ENCODE peak calls at places on chromosome 14, in four cellular contexts. K, Y, M and L are unnamed samples.

GRCh38 chr14:50741571-50741970 is 73.5 kb upstream of the SAV1 start:
- DNase-seq in M (no peak), K (no peak), Y (no peak), L (no peak)

GRCh38 chr14:68546839-68547238 is 246.0 kb downstream of the ZFP36L1 start:
- DNase-seq in Y (no peak), K (no peak), M (no peak), L (no peak)

GRCh38 chr14:56172571-56172971 is 54.4 kb downstream of the PELI2 start:
- DNase-seq in M (no peak), Y (no peak), K (no peak), L (no peak)

GRCh38 chr14:103380719-103381377 is 4.4 kb upstream of the MARK3 start:
- DNase-seq in M (no peak), Y (no peak), K (no peak), L (no peak)

GRCh38 chr14:55745906-55746305 is 165.9 kb downstream of the KTN1 start:
- DNase-seq in K (no peak), Y (no peak), M (no peak), L (no peak)

GRCh38 chr14:76090611-76091010 is 61.1 kb upstream of the GPATCH2L start:
- DNase-seq in M (no peak), K (no peak), Y (no peak), L (no peak)

GRCh38 chr14:105089746-105090492 is 24.7 kb upstream of the GPR132 start:
- DNase-seq in Y (no peak), K (peak), M (no peak), L (no peak)

GRCh38 chr14:33175951-33176350 is 237.3 kb downstream of the NPAS3 start:
- DNase-seq in Y (no peak), K (no peak), M (no peak), L (no peak)

GRCh38 chr14:106844608-106845285 is 1318.4 kb downstream of the TMEM121 start:
- DNase-seq in Y (no peak), M (peak), K (no peak), L (no peak)

GRCh38 chr14:63130531-63130930 is 73.7 kb upstream of the RHOJ start:
- DNase-seq in M (no peak), K (no peak), Y (no peak), L (no peak)

GRCh38 chr14:106094654-106095189 is 568.3 kb downstream of the TMEM121 start:
- DNase-seq in K (no peak), Y (no peak), M (no peak), L (no peak)

GRCh38 chr14:35386673-35387125 is 17.9 kb downstream of the NFKBIA start:
- DNase-seq in M (no peak), Y (no peak), K (no peak), L (no peak)

GRCh38 chr14:31194661-31195060 is 12.9 kb downstream of the HECTD1 start:
- DNase-seq in Y (no peak), K (no peak), M (no peak), L (no peak)

GRCh38 chr14:23538785-23539184 is 12.8 kb downstream of the ZFHX2 start:
- DNase-seq in Y (no peak), K (no peak), M (no peak), L (no peak)

GRCh38 chr14:50402965-50403364 is 6.3 kb upstream of the CDKL1 start:
- DNase-seq in K (no peak), Y (no peak), M (no peak), L (no peak)

GRCh38 chr14:105878554-105878953 is 352.2 kb downstream of the TMEM121 start:
- DNase-seq in K (no peak), M (no peak), Y (no peak), L (no peak)

GRCh38 chr14:103329421-103330347 is 4.4 kb upstream of the EIF5 start:
- DNase-seq in M (no peak), K (no peak), Y (no peak), L (peak)

GRCh38 chr14:52327374-52328226 is 13.5 kb downstream of the PTGER2 start:
- DNase-seq in Y (no peak), K (no peak), M (no peak), L (no peak)

GRCh38 chr14:101504096-101504948 is 57.0 kb upstream of the DIO3 start:
- DNase-seq in Y (no peak), M (no peak), K (peak), L (no peak)

GRCh38 chr14:77275041-77275854 is 4.2 kb upstream of the NGB start:
- DNase-seq in K (no peak), M (no peak), Y (no peak), L (no peak)

GRCh38 chr14:68888025-68888850 is 90.9 kb downstream of the ACTN1 start:
- DNase-seq in K (peak), M (no peak), Y (no peak), L (no peak)

GRCh38 chr14:69049675-69050074 is 70.6 kb upstream of the ACTN1 start:
- DNase-seq in K (no peak), Y (no peak), M (no peak), L (no peak)

GRCh38 chr14:96623676-96624484 is 121.7 kb downstream of the PAPOLA start:
- DNase-seq in K (peak), Y (no peak), M (no peak), L (no peak)

GRCh38 chr14:69358233-69358963 is 39.7 kb downstream of the ERH start:
- DNase-seq in M (no peak), K (no peak), Y (no peak), L (no peak)

GRCh38 chr14:22803575-22803974 is 11.7 kb downstream of the SLC7A7 start:
- DNase-seq in K (no peak), Y (no peak), M (no peak), L (no peak)

GRCh38 chr14:78104130-78104529 is 66.0 kb upstream of the NRXN3 start:
- DNase-seq in M (no peak), K (no peak), Y (no peak), L (no peak)

GRCh38 chr14:103061482-103061976 is 4.2 kb upstream of the CDC42BPB start:
- DNase-seq in M (no peak), K (no peak), Y (no peak), L (no peak)

GRCh38 chr14:91509083-91509877 is 830 bp downstream of the PPP4R3A start:
- DNase-seq in K (peak), M (peak), Y (peak), L (no peak)

GRCh38 chr14:75224561-75224960 is 48.1 kb upstream of the TMED10 start:
- DNase-seq in Y (no peak), K (no peak), M (no peak), L (no peak)

GRCh38 chr14:104826858-104827172 is 25.9 kb downstream of the ZBTB42 start:
- DNase-seq in K (no peak), Y (no peak), M (no peak), L (no peak)

GRCh38 chr14:102479777-102480176 is 29.8 kb downstream of the ANKRD9 start:
- DNase-seq in Y (no peak), M (peak), K (no peak), L (no peak)

GRCh38 chr14:50714452-50715073 is 46.5 kb upstream of the SAV1 start:
- DNase-seq in K (no peak), Y (no peak), M (no peak), L (no peak)

GRCh38 chr14:76584271-76584702 is 177.0 kb upstream of the VASH1 start:
- DNase-seq in Y (no peak), M (no peak), K (no peak), L (no peak)

GRCh38 chr14:39491134-39491541 is 58.9 kb upstream of the FBXO33 start:
- DNase-seq in K (no peak), M (no peak), Y (no peak), L (no peak)

GRCh38 chr14:96797188-96797942 is at the start of gene VRK1:
- DNase-seq in K (peak), M (peak), Y (peak), L (peak)

GRCh38 chr14:67526676-67527459 is 6.2 kb upstream of the PLEKHH1 start:
- DNase-seq in K (no peak), Y (peak), M (no peak), L (no peak)

GRCh38 chr14:100388137-100389050 is 65.3 kb downstream of the SLC25A47 start:
- DNase-seq in Y (no peak), M (no peak), K (no peak), L (no peak)

GRCh38 chr14:60195179-60195810 is 30.1 kb upstream of the DHRS7 start:
- DNase-seq in M (no peak), Y (no peak), K (no peak), L (no peak)
- TF ChIP-seq CTCF in M (peak), Y (no peak), K (no peak), L (no peak)

DNA sequence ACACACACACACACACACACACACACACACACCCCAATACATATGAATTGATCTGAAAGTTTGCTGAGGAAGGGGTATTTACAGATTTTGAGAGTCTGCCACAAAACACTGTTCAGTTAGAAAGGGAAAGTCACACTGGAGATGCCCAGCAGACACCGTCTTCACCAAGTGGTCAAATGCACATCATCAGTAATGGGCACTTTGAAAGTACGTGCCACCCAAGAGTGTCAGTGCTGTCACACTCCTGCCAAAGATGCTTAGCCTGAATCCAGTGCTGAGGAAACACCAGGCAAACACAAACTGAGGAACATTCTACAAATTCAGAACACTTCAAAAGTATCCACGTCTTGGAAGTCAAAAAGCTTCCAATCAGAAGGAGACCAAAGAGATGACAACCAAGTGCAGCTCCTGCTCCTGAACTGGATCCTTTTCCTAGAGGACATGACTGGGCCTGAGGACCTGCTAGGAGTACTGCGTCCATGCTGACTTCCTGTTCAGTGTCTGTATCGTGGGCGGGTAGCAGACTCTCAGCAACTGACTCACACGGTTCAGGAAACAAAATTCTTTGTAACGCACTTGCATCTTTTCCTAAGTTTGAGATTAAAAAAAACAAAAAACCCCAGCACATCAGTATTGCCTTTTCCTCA is 18.6 kb downstream of the PSMC1 start:
- DNase-seq in M (no peak), Y (no peak), K (no peak), L (no peak)
- TF ChIP-seq CTCF in M (no peak), Y (no peak), K (no peak), L (no peak)

DNA sequence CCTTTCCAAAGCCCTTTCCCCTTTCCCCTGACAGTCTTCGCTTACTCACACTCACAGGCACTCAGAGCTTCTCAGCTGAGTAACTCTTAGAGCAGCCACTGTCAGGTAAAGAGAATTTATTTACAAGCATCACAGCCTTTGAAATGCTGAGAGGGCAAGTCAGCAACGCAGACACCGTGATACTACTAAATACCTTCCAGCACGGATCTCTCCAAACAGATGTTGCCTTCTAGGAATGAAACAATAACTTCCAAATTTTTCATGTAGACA is 167.8 kb downstream of the FOXN3 start:
- DNase-seq in K (no peak), Y (no peak), M (no peak), L (no peak)
- TF ChIP-seq CTCF in K (no peak), Y (no peak), M (no peak), L (no peak)

GRCh38 chr14:71648725-71649124 is 283.5 kb upstream of the RGS6 start:
- DNase-seq in K (no peak), M (no peak), Y (no peak), L (no peak)

GRCh38 chr14:71646518-71646917 is 285.7 kb upstream of the RGS6 start:
- DNase-seq in K (no peak), Y (no peak), M (no peak), L (no peak)

GRCh38 chr14:71650187-71650586 is 282.0 kb upstream of the RGS6 start:
- DNase-seq in M (no peak), Y (no peak), K (no peak), L (no peak)

GRCh38 chr14:71645656-71646055 is 286.6 kb upstream of the RGS6 start:
- DNase-seq in M (no peak), K (no peak), Y (no peak), L (no peak)

DNA sequence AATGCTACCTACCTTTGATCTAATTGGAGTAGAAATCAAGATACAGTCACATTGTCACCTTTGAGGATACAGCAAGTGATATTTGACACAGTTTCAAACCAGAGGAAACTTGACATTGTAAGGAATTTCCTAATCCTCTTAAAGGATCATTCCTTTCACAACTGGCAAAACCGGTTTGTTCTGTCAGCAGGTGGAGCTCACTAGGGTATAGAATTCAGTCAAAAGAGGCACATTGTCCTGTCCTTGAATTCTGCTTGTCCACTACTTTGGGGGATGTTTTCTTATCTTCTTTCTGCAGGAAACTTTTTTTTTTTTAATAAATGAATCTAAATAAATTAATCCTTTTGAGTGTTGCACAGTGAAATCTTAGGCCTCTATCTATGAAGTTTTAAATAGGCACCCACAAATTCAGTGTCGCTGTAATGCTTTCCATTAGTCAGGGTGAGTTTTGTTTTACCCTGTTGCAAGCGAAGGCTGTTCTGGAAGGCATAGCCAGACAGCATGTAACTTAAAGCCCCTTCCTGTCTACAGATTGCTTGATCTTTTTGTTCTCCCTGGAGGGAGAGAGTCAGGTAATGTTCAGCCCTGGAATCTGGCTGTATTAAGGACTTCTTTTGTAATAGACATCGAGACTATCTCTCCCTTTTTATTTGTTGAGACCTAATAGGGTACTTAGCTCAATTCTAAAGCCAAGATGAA is 285.0 kb upstream of the RGS6 start:
- DNase-seq in M (no peak), K (no peak), Y (no peak), L (no peak)
- TF ChIP-seq CTCF in M (no peak), K (no peak), Y (no peak), L (no peak)

GRCh38 chr14:95157987-95158712 is 821 bp upstream of the DICER1 start:
- DNase-seq in K (no peak), M (no peak), Y (no peak), L (no peak)
- TF ChIP-seq CTCF in K (no peak), M (no peak), Y (no peak), L (no peak)

GRCh38 chr14:37899365-37899764 is 303.9 kb downstream of the TTC6 start:
- DNase-seq in Y (no peak), M (no peak), K (no peak), L (no peak)

GRCh38 chr14:37900582-37900981 is 305.2 kb downstream of the TTC6 start:
- DNase-seq in K (no peak), Y (no peak), M (no peak), L (no peak)

GRCh38 chr14:37901978-37902377 is 305.7 kb upstream of the SSTR1 start:
- DNase-seq in M (peak), Y (no peak), K (no peak), L (no peak)

DNA sequence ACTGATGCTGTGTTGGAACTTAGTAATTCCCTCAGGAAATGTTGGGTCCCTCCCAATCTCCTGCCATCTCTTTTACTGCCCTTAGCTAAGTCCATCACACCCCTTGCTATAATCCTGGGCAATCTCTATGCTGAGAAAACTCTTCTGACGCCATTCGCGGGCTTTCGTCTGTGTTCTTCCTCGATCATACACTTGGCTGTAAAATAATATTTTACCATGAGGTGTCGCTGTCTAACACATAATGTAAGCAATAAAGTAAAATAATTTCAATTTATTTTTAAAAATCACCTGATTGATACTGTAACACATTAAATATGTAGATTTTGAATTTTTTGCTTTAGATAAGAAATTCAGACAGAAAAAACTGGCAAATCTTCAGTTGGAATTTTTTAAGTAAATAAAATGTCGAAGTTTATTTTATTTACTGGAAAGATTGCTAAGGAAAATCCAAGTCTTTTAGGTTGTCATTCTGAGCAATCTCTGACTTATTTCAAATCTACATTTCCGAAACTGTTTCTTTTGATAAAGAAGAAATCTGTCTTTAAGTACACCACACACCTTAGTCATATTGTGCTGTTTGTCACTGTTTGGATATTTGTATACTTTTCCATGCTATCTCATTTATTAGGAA is 304.0 kb upstream of the SSTR1 start:
- DNase-seq in M (no peak), K (no peak), Y (peak), L (no peak)
- TF ChIP-seq CTCF in M (peak), K (peak), Y (peak), L (no peak)

DNA sequence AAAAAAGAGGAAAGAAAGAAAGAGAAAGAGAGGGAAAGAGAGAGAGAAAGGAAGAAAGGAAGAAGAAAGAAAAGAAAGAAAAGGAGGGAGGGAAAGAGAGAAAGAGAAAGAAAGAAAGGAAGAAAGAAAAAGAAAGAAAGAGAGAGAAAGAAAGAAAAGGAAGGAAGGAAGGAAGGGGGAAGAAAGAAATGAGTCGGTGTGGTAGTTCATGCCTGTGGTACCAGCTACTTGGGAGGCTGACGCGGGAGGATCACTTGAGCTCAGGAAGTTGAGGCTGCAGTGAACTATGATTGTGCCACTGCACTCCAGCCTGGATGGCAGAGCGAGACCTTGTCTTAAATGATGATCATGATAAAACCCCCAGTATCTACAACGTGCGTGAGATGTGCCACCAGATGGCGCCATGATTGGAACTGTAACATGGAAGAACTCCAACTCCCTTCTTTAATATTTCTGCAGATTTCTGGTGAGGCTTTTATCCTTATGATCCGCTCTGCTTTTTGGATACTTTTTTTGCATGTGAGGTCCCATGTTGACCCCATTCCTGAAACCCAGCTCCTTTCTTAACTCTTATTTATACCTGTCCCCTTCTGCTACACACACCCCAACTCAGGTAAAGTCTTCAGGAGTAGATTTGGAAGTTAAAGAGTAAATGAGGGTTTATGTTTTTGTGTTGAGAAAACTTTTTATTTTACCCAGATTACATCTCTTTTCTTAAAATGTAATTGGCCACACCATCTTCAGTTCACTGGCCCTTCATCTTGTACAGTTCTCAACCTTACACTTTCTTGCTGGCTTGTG is 25.6 kb downstream of the RNASE10 start:
- DNase-seq in K (no peak), M (peak), Y (peak), L (peak)
- TF ChIP-seq CTCF in K (peak), M (peak), Y (peak), L (no peak)

GRCh38 chr14:28113311-28113710 is 653.3 kb upstream of the FOXG1 start:
- DNase-seq in Y (no peak), K (no peak), M (no peak), L (no peak)
- TF ChIP-seq CTCF in Y (no peak), K (no peak), M (no peak), L (no peak)